ENCODE peak calls at places on chromosome 5, in six cellular contexts. One of them, this sample, is unnamed.

GRCh38 chr5:121640298-121640697 is 211.4 kb upstream of the FTMT start:
- DNase-seq in upper lobe of right lung: no peak
- DNase-seq in left ventricle myocardium inferior: no peak
- DNase-seq in CD4-positive, alpha-beta memory T cell: no peak
- DNase-seq in pancreas: no peak
- DNase-seq in astrocyte: no peak
- DNase-seq in this sample: no peak

GRCh38 chr5:139561655-139562451 is 714 bp downstream of the UBE2D2 start:
- DNase-seq in upper lobe of right lung: peak
- DNase-seq in left ventricle myocardium inferior: no peak
- DNase-seq in CD4-positive, alpha-beta memory T cell: no peak
- DNase-seq in pancreas: peak
- DNase-seq in astrocyte: peak
- DNase-seq in this sample: no peak

GRCh38 chr5:147190236-147190815 is 44.5 kb upstream of the STK32A start:
- DNase-seq in upper lobe of right lung: no peak
- DNase-seq in left ventricle myocardium inferior: no peak
- DNase-seq in CD4-positive, alpha-beta memory T cell: no peak
- DNase-seq in pancreas: no peak
- DNase-seq in astrocyte: peak
- DNase-seq in this sample: no peak

GRCh38 chr5:172266071-172266675 is 17.4 kb downstream of the UBTD2 start:
- DNase-seq in upper lobe of right lung: no peak
- DNase-seq in left ventricle myocardium inferior: no peak
- DNase-seq in CD4-positive, alpha-beta memory T cell: no peak
- DNase-seq in pancreas: no peak
- DNase-seq in astrocyte: peak
- DNase-seq in this sample: no peak

GRCh38 chr5:143013176-143013575 is 243.0 kb downstream of the ARHGAP26 start:
- DNase-seq in upper lobe of right lung: no peak
- DNase-seq in left ventricle myocardium inferior: no peak
- DNase-seq in CD4-positive, alpha-beta memory T cell: no peak
- DNase-seq in pancreas: no peak
- DNase-seq in astrocyte: no peak
- DNase-seq in this sample: no peak

GRCh38 chr5:62538017-62538942 is 40.3 kb upstream of the LRRC70 start:
- DNase-seq in upper lobe of right lung: no peak
- DNase-seq in left ventricle myocardium inferior: no peak
- DNase-seq in CD4-positive, alpha-beta memory T cell: no peak
- DNase-seq in pancreas: no peak
- DNase-seq in astrocyte: peak
- DNase-seq in this sample: no peak

GRCh38 chr5:151181818-151182217 is 24.2 kb upstream of the ANXA6 start:
- DNase-seq in upper lobe of right lung: no peak
- DNase-seq in left ventricle myocardium inferior: no peak
- DNase-seq in CD4-positive, alpha-beta memory T cell: no peak
- DNase-seq in pancreas: no peak
- DNase-seq in astrocyte: no peak
- DNase-seq in this sample: no peak

GRCh38 chr5:175823731-175824525 is 47.5 kb upstream of the CPLX2 start:
- DNase-seq in upper lobe of right lung: no peak
- DNase-seq in left ventricle myocardium inferior: no peak
- DNase-seq in CD4-positive, alpha-beta memory T cell: no peak
- DNase-seq in pancreas: no peak
- DNase-seq in astrocyte: no peak
- DNase-seq in this sample: no peak

GRCh38 chr5:75235711-75236110 is 967 bp downstream of the ANKRD31 start:
- DNase-seq in upper lobe of right lung: no peak
- DNase-seq in left ventricle myocardium inferior: no peak
- DNase-seq in CD4-positive, alpha-beta memory T cell: no peak
- DNase-seq in pancreas: no peak
- DNase-seq in astrocyte: no peak
- DNase-seq in this sample: no peak
- H3K4me3 ChIP-seq in upper lobe of right lung: no peak
- H3K4me3 ChIP-seq in left ventricle myocardium inferior: no peak
- H3K4me3 ChIP-seq in CD4-positive, alpha-beta memory T cell: no peak
- H3K4me3 ChIP-seq in pancreas: no peak
- H3K4me3 ChIP-seq in astrocyte: no peak
- H3K4me3 ChIP-seq in this sample: no peak

GRCh38 chr5:127519527-127519926 is 2.1 kb downstream of the PRRC1 start:
- DNase-seq in upper lobe of right lung: no peak
- DNase-seq in left ventricle myocardium inferior: no peak
- DNase-seq in CD4-positive, alpha-beta memory T cell: no peak
- DNase-seq in pancreas: no peak
- DNase-seq in astrocyte: no peak
- DNase-seq in this sample: no peak
- H3K4me3 ChIP-seq in upper lobe of right lung: no peak
- H3K4me3 ChIP-seq in left ventricle myocardium inferior: no peak
- H3K4me3 ChIP-seq in CD4-positive, alpha-beta memory T cell: no peak
- H3K4me3 ChIP-seq in pancreas: peak
- H3K4me3 ChIP-seq in astrocyte: no peak
- H3K4me3 ChIP-seq in this sample: no peak

GRCh38 chr5:150022163-150022540 is 21.6 kb downstream of the HMGXB3 start:
- DNase-seq in upper lobe of right lung: no peak
- DNase-seq in left ventricle myocardium inferior: no peak
- DNase-seq in CD4-positive, alpha-beta memory T cell: no peak
- DNase-seq in pancreas: no peak
- DNase-seq in astrocyte: peak
- DNase-seq in this sample: no peak
- H3K4me3 ChIP-seq in upper lobe of right lung: no peak
- H3K4me3 ChIP-seq in left ventricle myocardium inferior: peak
- H3K4me3 ChIP-seq in CD4-positive, alpha-beta memory T cell: no peak
- H3K4me3 ChIP-seq in pancreas: no peak
- H3K4me3 ChIP-seq in astrocyte: peak
- H3K4me3 ChIP-seq in this sample: no peak

DNA sequence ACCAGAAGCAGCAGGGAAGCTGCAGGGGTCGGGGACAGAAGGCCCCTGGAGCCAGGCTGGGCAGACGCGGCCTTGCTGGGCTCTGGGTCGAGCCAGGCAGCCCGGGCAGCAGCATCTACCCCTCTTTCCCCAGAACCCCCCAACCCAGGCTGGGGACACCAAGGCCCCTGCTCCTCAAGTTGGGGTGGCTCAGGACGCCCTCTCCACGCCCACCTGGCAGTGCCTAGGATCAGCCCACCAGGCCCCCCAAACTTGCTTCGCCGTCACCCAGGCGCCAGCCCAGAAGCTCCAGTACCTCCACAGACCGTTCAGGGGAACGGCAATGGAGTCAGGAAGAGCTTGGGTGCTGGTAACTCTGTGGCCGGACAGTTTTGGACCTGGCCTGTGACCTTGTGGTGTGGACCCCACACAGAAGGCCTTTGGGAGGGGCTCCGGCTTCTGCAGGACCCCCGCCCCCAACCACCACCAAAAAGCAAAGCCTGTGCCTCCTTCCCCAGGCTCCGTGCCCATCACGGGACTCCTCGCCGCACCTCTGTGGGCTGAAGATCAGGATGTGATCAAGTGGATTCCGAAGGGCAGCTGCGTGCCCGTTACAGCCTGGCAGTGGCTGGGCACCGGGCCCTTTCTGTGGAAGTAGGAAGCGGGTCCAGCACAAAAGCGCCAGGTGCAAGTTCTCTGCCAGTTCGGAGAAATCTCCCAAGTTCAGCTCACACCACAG is 2.2 kb downstream of the SLC12A7 start:
- DNase-seq in upper lobe of right lung: no peak
- DNase-seq in left ventricle myocardium inferior: no peak
- DNase-seq in CD4-positive, alpha-beta memory T cell: no peak
- DNase-seq in pancreas: no peak
- DNase-seq in astrocyte: no peak
- DNase-seq in this sample: no peak
- H3K4me3 ChIP-seq in upper lobe of right lung: peak
- H3K4me3 ChIP-seq in left ventricle myocardium inferior: peak
- H3K4me3 ChIP-seq in CD4-positive, alpha-beta memory T cell: no peak
- H3K4me3 ChIP-seq in pancreas: peak
- H3K4me3 ChIP-seq in astrocyte: no peak
- H3K4me3 ChIP-seq in this sample: peak

GRCh38 chr5:53321073-53321472 is 159.4 kb upstream of the FST start:
- DNase-seq in upper lobe of right lung: no peak
- DNase-seq in left ventricle myocardium inferior: no peak
- DNase-seq in CD4-positive, alpha-beta memory T cell: no peak
- DNase-seq in pancreas: no peak
- DNase-seq in astrocyte: peak
- DNase-seq in this sample: no peak
- H3K4me3 ChIP-seq in upper lobe of right lung: no peak
- H3K4me3 ChIP-seq in left ventricle myocardium inferior: no peak
- H3K4me3 ChIP-seq in CD4-positive, alpha-beta memory T cell: no peak
- H3K4me3 ChIP-seq in pancreas: no peak
- H3K4me3 ChIP-seq in astrocyte: no peak
- H3K4me3 ChIP-seq in this sample: no peak

GRCh38 chr5:525164-525761 is 1.0 kb upstream of the SLC9A3 start:
- DNase-seq in upper lobe of right lung: no peak
- DNase-seq in left ventricle myocardium inferior: no peak
- DNase-seq in CD4-positive, alpha-beta memory T cell: no peak
- DNase-seq in pancreas: no peak
- DNase-seq in astrocyte: no peak
- DNase-seq in this sample: no peak
- H3K4me3 ChIP-seq in upper lobe of right lung: no peak
- H3K4me3 ChIP-seq in left ventricle myocardium inferior: no peak
- H3K4me3 ChIP-seq in CD4-positive, alpha-beta memory T cell: no peak
- H3K4me3 ChIP-seq in pancreas: no peak
- H3K4me3 ChIP-seq in astrocyte: no peak
- H3K4me3 ChIP-seq in this sample: no peak

GRCh38 chr5:99019812-99020697 is 91.2 kb upstream of the CHD1 start:
- DNase-seq in upper lobe of right lung: no peak
- DNase-seq in left ventricle myocardium inferior: no peak
- DNase-seq in CD4-positive, alpha-beta memory T cell: no peak
- DNase-seq in pancreas: no peak
- DNase-seq in astrocyte: peak
- DNase-seq in this sample: no peak

GRCh38 chr5:99022250-99022649 is 93.4 kb upstream of the CHD1 start:
- DNase-seq in upper lobe of right lung: no peak
- DNase-seq in left ventricle myocardium inferior: no peak
- DNase-seq in CD4-positive, alpha-beta memory T cell: no peak
- DNase-seq in pancreas: no peak
- DNase-seq in astrocyte: no peak
- DNase-seq in this sample: no peak

GRCh38 chr5:99020698-99021048 is 91.9 kb upstream of the CHD1 start:
- DNase-seq in upper lobe of right lung: no peak
- DNase-seq in left ventricle myocardium inferior: no peak
- DNase-seq in CD4-positive, alpha-beta memory T cell: no peak
- DNase-seq in pancreas: no peak
- DNase-seq in astrocyte: peak
- DNase-seq in this sample: no peak

GRCh38 chr5:99029172-99029571 is 100.4 kb upstream of the CHD1 start:
- DNase-seq in upper lobe of right lung: no peak
- DNase-seq in left ventricle myocardium inferior: no peak
- DNase-seq in CD4-positive, alpha-beta memory T cell: no peak
- DNase-seq in pancreas: no peak
- DNase-seq in astrocyte: no peak
- DNase-seq in this sample: no peak

DNA sequence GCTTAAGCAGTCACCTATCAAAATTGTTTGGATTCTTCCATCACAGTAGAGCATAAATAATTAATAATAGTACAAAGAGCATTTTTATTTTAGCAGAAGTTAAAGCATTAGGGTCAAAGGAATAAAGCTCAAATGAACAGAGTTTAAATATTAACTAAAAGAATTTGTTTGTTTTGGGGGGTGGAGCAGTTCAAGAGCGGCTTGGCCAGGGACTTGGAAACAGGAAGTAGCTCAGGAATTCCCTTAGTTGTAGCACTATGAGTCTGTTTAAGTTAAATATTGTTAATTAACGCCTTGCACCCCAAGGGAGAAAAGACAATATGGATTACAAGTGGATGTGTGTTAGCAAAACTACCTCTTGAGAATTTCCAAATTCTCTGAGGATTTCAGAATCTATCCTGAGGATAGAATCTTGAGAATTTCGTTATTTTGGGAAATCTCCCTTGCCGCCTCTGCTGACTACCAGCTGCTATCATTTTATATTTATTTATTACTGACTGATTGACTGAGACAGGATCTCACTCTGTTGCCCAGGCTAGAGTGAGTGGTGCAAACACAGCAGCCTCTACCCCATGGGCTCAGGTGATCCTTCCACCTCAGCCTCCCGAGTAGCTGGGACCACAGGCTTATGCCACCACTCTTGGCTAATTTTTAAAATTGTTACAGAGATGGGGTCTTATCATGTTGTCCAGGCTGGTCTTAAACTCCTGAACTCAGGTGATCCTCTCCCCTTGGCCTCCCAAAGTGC is 96.7 kb upstream of the CHD1 start:
- DNase-seq in upper lobe of right lung: no peak
- DNase-seq in left ventricle myocardium inferior: no peak
- DNase-seq in CD4-positive, alpha-beta memory T cell: no peak
- DNase-seq in pancreas: no peak
- DNase-seq in astrocyte: no peak
- DNase-seq in this sample: no peak
- H3K4me3 ChIP-seq in upper lobe of right lung: no peak
- H3K4me3 ChIP-seq in left ventricle myocardium inferior: no peak
- H3K4me3 ChIP-seq in CD4-positive, alpha-beta memory T cell: no peak
- H3K4me3 ChIP-seq in pancreas: no peak
- H3K4me3 ChIP-seq in astrocyte: no peak
- H3K4me3 ChIP-seq in this sample: no peak

GRCh38 chr5:126137771-126138474 is 285.3 kb upstream of the GRAMD2B start:
- DNase-seq in upper lobe of right lung: no peak
- DNase-seq in left ventricle myocardium inferior: no peak
- DNase-seq in CD4-positive, alpha-beta memory T cell: no peak
- DNase-seq in pancreas: no peak
- DNase-seq in astrocyte: peak
- DNase-seq in this sample: no peak
- H3K4me3 ChIP-seq in upper lobe of right lung: no peak
- H3K4me3 ChIP-seq in left ventricle myocardium inferior: no peak
- H3K4me3 ChIP-seq in CD4-positive, alpha-beta memory T cell: no peak
- H3K4me3 ChIP-seq in pancreas: no peak
- H3K4me3 ChIP-seq in astrocyte: no peak
- H3K4me3 ChIP-seq in this sample: no peak

GRCh38 chr5:58457040-58457439 is 2.8 kb downstream of the PLK2 start:
- DNase-seq in upper lobe of right lung: no peak
- DNase-seq in left ventricle myocardium inferior: no peak
- DNase-seq in CD4-positive, alpha-beta memory T cell: no peak
- DNase-seq in pancreas: no peak
- DNase-seq in astrocyte: no peak
- DNase-seq in this sample: no peak

GRCh38 chr5:58455495-58455894 is 4.4 kb downstream of the PLK2 start:
- DNase-seq in upper lobe of right lung: no peak
- DNase-seq in left ventricle myocardium inferior: no peak
- DNase-seq in CD4-positive, alpha-beta memory T cell: no peak
- DNase-seq in pancreas: no peak
- DNase-seq in astrocyte: no peak
- DNase-seq in this sample: no peak

GRCh38 chr5:58455066-58455465 is 4.8 kb downstream of the PLK2 start:
- DNase-seq in upper lobe of right lung: no peak
- DNase-seq in left ventricle myocardium inferior: no peak
- DNase-seq in CD4-positive, alpha-beta memory T cell: no peak
- DNase-seq in pancreas: no peak
- DNase-seq in astrocyte: peak
- DNase-seq in this sample: no peak

GRCh38 chr5:58456486-58456885 is 3.4 kb downstream of the PLK2 start:
- DNase-seq in upper lobe of right lung: no peak
- DNase-seq in left ventricle myocardium inferior: no peak
- DNase-seq in CD4-positive, alpha-beta memory T cell: no peak
- DNase-seq in pancreas: no peak
- DNase-seq in astrocyte: no peak
- DNase-seq in this sample: no peak

GRCh38 chr5:58455966-58456365 is 3.9 kb downstream of the PLK2 start:
- DNase-seq in upper lobe of right lung: no peak
- DNase-seq in left ventricle myocardium inferior: no peak
- DNase-seq in CD4-positive, alpha-beta memory T cell: no peak
- DNase-seq in pancreas: no peak
- DNase-seq in astrocyte: peak
- DNase-seq in this sample: no peak
- H3K4me3 ChIP-seq in upper lobe of right lung: peak
- H3K4me3 ChIP-seq in left ventricle myocardium inferior: peak
- H3K4me3 ChIP-seq in CD4-positive, alpha-beta memory T cell: no peak
- H3K4me3 ChIP-seq in pancreas: peak
- H3K4me3 ChIP-seq in astrocyte: peak
- H3K4me3 ChIP-seq in this sample: peak

This sample was measured in ascending aorta.